ENCODE peak calls at places on chromosomes 2 and 18, in seven cellular contexts. J is mesendoderm, V is H9, L is mesenchymal stem cell, T is H1, Z is neuronal stem cell, S is trophoblast cell. P is an unnamed sample.
A peak's percentile ranks its signal among the peaks of the same experiment; 100 is the strongest.

GRCh38 chr18:1528964-1529509 is 624.4 kb downstream of the ADCYAP1 start:
- DNase-seq in J (no peak), V (no peak), L (no peak), T (no peak), Z (no peak), S (no peak), P (no peak)

GRCh38 chr18:48838921-48839818 is 111.6 kb downstream of the SMAD7 start:
- DNase-seq in J (no peak), V (no peak), L (peak; percentile 90), T (no peak), Z (no peak), S (peak; percentile 34), P (peak; percentile 73)

GRCh38 chr2:42171396-42171971 is 2.3 kb downstream of the EML4 start:
- DNase-seq in J (peak; percentile 80), V (no peak), L (peak; percentile 40), T (no peak), Z (no peak), S (no peak), P (peak; percentile 13)

GRCh38 chr2:8477511-8478132 is 204.2 kb upstream of the ID2 start:
- DNase-seq in J (no peak), V (no peak), L (no peak), T (no peak), Z (no peak), S (no peak), P (no peak)

GRCh38 chr2:77834360-77835002 is 312.3 kb upstream of the LRRTM4 start:
- DNase-seq in J (peak; percentile 48), V (no peak), L (no peak), T (no peak), Z (peak; percentile 11), S (no peak), P (no peak)

GRCh38 chr2:75505012-75505411 is 55.7 kb downstream of the EVA1A start:
- DNase-seq in J (no peak), V (no peak), L (no peak), T (no peak), Z (no peak), S (no peak), P (no peak)

GRCh38 chr18:80253871-80254492 is 6.7 kb upstream of the PARD6G start:
- DNase-seq in J (no peak), V (no peak), L (no peak), T (no peak), Z (no peak), S (no peak), P (no peak)

GRCh38 chr2:102841107-102841840 is 79.4 kb downstream of the TMEM182 start:
- DNase-seq in J (peak; percentile 86), V (peak; percentile 80), L (peak; percentile 44), T (peak; percentile 34), Z (peak; percentile 64), S (peak; percentile 30), P (peak; percentile 35)

GRCh38 chr18:37489998-37490397 is 75.6 kb downstream of the CELF4 start:
- DNase-seq in J (no peak), V (no peak), L (no peak), T (no peak), Z (no peak), S (no peak), P (no peak)

GRCh38 chr2:64453710-64454315 is at the start of gene LGALSL:
- DNase-seq in J (peak; percentile 82), V (peak; percentile 92), L (peak; percentile 64), T (no peak), Z (peak; percentile 76), S (peak; percentile 27), P (peak; percentile 24)

GRCh38 chr2:100004959-100005387 is 137.4 kb downstream of the AFF3 start:
- DNase-seq in J (no peak), V (no peak), L (no peak), T (no peak), Z (no peak), S (no peak), P (no peak)

GRCh38 chr2:187590175-187590574 is 35.9 kb upstream of the TFPI start:
- DNase-seq in J (no peak), V (no peak), L (no peak), T (no peak), Z (no peak), S (no peak), P (no peak)

GRCh38 chr2:225465827-225466226 is 66.3 kb downstream of the NYAP2 start:
- DNase-seq in J (peak; percentile 77), V (peak; percentile 69), L (no peak), T (peak; percentile 41), Z (no peak), S (no peak), P (no peak)

GRCh38 chr2:105390454-105390853 is 8.4 kb downstream of the FHL2 start:
- DNase-seq in J (no peak), V (no peak), L (no peak), T (no peak), Z (no peak), S (no peak), P (no peak)

GRCh38 chr2:88114821-88115220 is 13.0 kb downstream of the FABP1 start:
- DNase-seq in J (no peak), V (no peak), L (no peak), T (no peak), Z (no peak), S (no peak), P (no peak)

GRCh38 chr2:20935168-20935567 is 108.7 kb downstream of the APOB start:
- DNase-seq in J (no peak), V (no peak), L (no peak), T (no peak), Z (no peak), S (no peak), P (no peak)

GRCh38 chr18:74148543-74149070 is 284 bp downstream of the TIMM21 start:
- DNase-seq in J (no peak), V (no peak), L (no peak), T (no peak), Z (no peak), S (no peak), P (no peak)

GRCh38 chr2:196066794-196067382 is 1.7 kb downstream of the DNAH7 start:
- DNase-seq in J (peak; percentile 45), V (no peak), L (peak; percentile 57), T (no peak), Z (peak; percentile 20), S (no peak), P (peak; percentile 35)

GRCh38 chr2:237404413-237404812 is 9.6 kb downstream of the COL6A3 start:
- DNase-seq in J (no peak), V (no peak), L (no peak), T (no peak), Z (no peak), S (no peak), P (no peak)

GRCh38 chr18:37242091-37242490 is 323.5 kb downstream of the CELF4 start:
- DNase-seq in J (no peak), V (no peak), L (no peak), T (no peak), Z (no peak), S (no peak), P (no peak)

GRCh38 chr2:197675246-197675645 is at the start of gene RFTN2:
- DNase-seq in J (peak; percentile 19), V (no peak), L (no peak), T (no peak), Z (no peak), S (no peak), P (peak; percentile 16)

GRCh38 chr2:133315280-133315679 is 253.0 kb downstream of the NCKAP5 start:
- DNase-seq in J (no peak), V (no peak), L (no peak), T (no peak), Z (no peak), S (no peak), P (no peak)
- H3K23ac ChIP-seq in J (no peak overlapping the region), V (no peak overlapping the region), L (no peak overlapping the region), T (no peak overlapping the region), Z (no peak overlapping the region), S (no peak overlapping the region), P (no peak overlapping the region)

GRCh38 chr2:150903461-150903860 is 358.2 kb downstream of the RBM43 start:
- DNase-seq in J (no peak), V (no peak), L (no peak), T (no peak), Z (no peak), S (no peak), P (peak; percentile 19)

GRCh38 chr2:150909090-150909489 is 352.6 kb downstream of the RBM43 start:
- DNase-seq in J (no peak), V (no peak), L (no peak), T (no peak), Z (no peak), S (no peak), P (no peak)

GRCh38 chr2:150911766-150912280 is 349.8 kb downstream of the RBM43 start:
- DNase-seq in J (peak; percentile 58), V (peak; percentile 30), L (peak; percentile 85), T (no peak), Z (no peak), S (peak; percentile 78), P (peak; percentile 95)

GRCh38 chr2:150909613-150910012 is 352.1 kb downstream of the RBM43 start:
- DNase-seq in J (peak; percentile 40), V (no peak), L (no peak), T (no peak), Z (no peak), S (no peak), P (no peak)

DNA sequence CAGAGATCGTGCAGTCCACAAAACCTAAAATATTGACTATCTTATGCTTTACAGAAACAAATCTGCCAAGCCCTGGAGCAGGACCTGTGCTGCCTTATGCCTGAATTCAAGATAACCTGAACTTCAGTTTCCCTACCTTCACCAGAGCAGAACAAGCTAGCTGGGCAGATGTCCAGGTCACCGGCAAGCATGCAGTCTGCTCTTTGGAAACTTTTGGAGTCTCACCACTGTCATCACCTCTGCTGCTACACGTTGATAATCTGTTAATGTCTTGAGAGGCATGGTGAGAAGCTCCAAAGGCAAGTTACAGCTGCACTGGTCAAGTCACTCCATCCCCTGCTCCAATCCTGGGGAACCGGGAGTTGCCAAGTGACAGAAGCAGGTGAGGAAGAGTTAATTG is 354.2 kb downstream of the RBM43 start:
- DNase-seq in J (no peak), V (no peak), L (no peak), T (no peak), Z (no peak), S (no peak), P (no peak)
- H3K23ac ChIP-seq in J (no peak overlapping the region), V (no peak overlapping the region), L (no peak overlapping the region), T (no peak overlapping the region), Z (no peak overlapping the region), S (no peak overlapping the region), P (no peak overlapping the region)

GRCh38 chr2:28182348-28182747 is 210.3 kb upstream of the FOSL2 start:
- DNase-seq in J (no peak), V (no peak), L (no peak), T (no peak), Z (no peak), S (no peak), P (no peak)
- H3K23ac ChIP-seq in J (no peak overlapping the region), V (no peak overlapping the region), L (no peak overlapping the region), T (no peak overlapping the region), Z (no peak overlapping the region), S (no peak overlapping the region), P (no peak overlapping the region)

GRCh38 chr2:157788201-157788600 is 87.9 kb downstream of the ACVR1 start:
- DNase-seq in J (no peak), V (no peak), L (no peak), T (no peak), Z (no peak), S (no peak), P (no peak)
- H3K23ac ChIP-seq in J (no peak overlapping the region), V (no peak overlapping the region), L (no peak overlapping the region), T (no peak overlapping the region), Z (no peak overlapping the region), S (no peak overlapping the region), P (no peak overlapping the region)

P was measured in IMR-90.